ENCODE peak calls at places on chromosomes 1 and 21, in seven cellular contexts. One of them, this sample, is unnamed.

GRCh38 chr21:28971171-28971570 is 21.5 kb downstream of the LTN1 start:
- DNase-seq in stimulated activated CD4-positive, alpha-beta T cell treated with anti-CD3 and anti-CD28 coated beads, Interleukin-2, amount 100 ng/mL, for 24 hours: no peak
- DNase-seq in HCEC 1CT: no peak
- DNase-seq in activated T-helper 2 cell treated with anti-CD3 and anti-CD28 coated beads, Interferon-gamma antibody, Interleukin-2, Interleukin-4, amounts not matched to agents 10 μg/mL and 5 μg/mL and 100 μg/mL, durations not matched to agents 14 hours and 24 hours and 36 hours: no peak
- DNase-seq in activated CD4-positive, alpha-beta T cell treated with anti-CD3 and anti-CD28 coated beads for 24 hours: no peak
- DNase-seq in NCI-H524: no peak
- DNase-seq in AG20443: peak; percentile 26
- DNase-seq in this sample: no peak

GRCh38 chr1:204443260-204443619 is 31.6 kb upstream of the PPP1R15B start:
- DNase-seq in stimulated activated CD4-positive, alpha-beta T cell treated with anti-CD3 and anti-CD28 coated beads, Interleukin-2, amount 100 ng/mL, for 24 hours: no peak
- DNase-seq in HCEC 1CT: no peak
- DNase-seq in activated T-helper 2 cell treated with anti-CD3 and anti-CD28 coated beads, Interferon-gamma antibody, Interleukin-2, Interleukin-4, amounts not matched to agents 10 μg/mL and 5 μg/mL and 100 μg/mL, durations not matched to agents 14 hours and 24 hours and 36 hours: no peak
- DNase-seq in activated CD4-positive, alpha-beta T cell treated with anti-CD3 and anti-CD28 coated beads for 24 hours: no peak
- DNase-seq in NCI-H524: peak; percentile 21
- DNase-seq in AG20443: no peak
- DNase-seq in this sample: no peak

GRCh38 chr1:89942825-89943658 is 51.9 kb upstream of the ZNF326 start:
- DNase-seq in stimulated activated CD4-positive, alpha-beta T cell treated with anti-CD3 and anti-CD28 coated beads, Interleukin-2, amount 100 ng/mL, for 24 hours: no peak
- DNase-seq in HCEC 1CT: peak; percentile 47
- DNase-seq in activated T-helper 2 cell treated with anti-CD3 and anti-CD28 coated beads, Interferon-gamma antibody, Interleukin-2, Interleukin-4, amounts not matched to agents 10 μg/mL and 5 μg/mL and 100 μg/mL, durations not matched to agents 14 hours and 24 hours and 36 hours: no peak
- DNase-seq in activated CD4-positive, alpha-beta T cell treated with anti-CD3 and anti-CD28 coated beads for 24 hours: no peak
- DNase-seq in NCI-H524: no peak
- DNase-seq in AG20443: peak; percentile 24
- DNase-seq in this sample: no peak

GRCh38 chr1:182235952-182236650 is 155.5 kb downstream of the GLUL start:
- DNase-seq in stimulated activated CD4-positive, alpha-beta T cell treated with anti-CD3 and anti-CD28 coated beads, Interleukin-2, amount 100 ng/mL, for 24 hours: no peak
- DNase-seq in HCEC 1CT: peak; percentile 33
- DNase-seq in activated T-helper 2 cell treated with anti-CD3 and anti-CD28 coated beads, Interferon-gamma antibody, Interleukin-2, Interleukin-4, amounts not matched to agents 10 μg/mL and 5 μg/mL and 100 μg/mL, durations not matched to agents 14 hours and 24 hours and 36 hours: no peak
- DNase-seq in activated CD4-positive, alpha-beta T cell treated with anti-CD3 and anti-CD28 coated beads for 24 hours: no peak
- DNase-seq in NCI-H524: no peak
- DNase-seq in AG20443: peak; percentile 71
- DNase-seq in this sample: no peak

GRCh38 chr1:167332503-167332902 is 111.8 kb downstream of the POU2F1 start:
- DNase-seq in stimulated activated CD4-positive, alpha-beta T cell treated with anti-CD3 and anti-CD28 coated beads, Interleukin-2, amount 100 ng/mL, for 24 hours: no peak
- DNase-seq in HCEC 1CT: peak; percentile 47
- DNase-seq in activated T-helper 2 cell treated with anti-CD3 and anti-CD28 coated beads, Interferon-gamma antibody, Interleukin-2, Interleukin-4, amounts not matched to agents 10 μg/mL and 5 μg/mL and 100 μg/mL, durations not matched to agents 14 hours and 24 hours and 36 hours: no peak
- DNase-seq in activated CD4-positive, alpha-beta T cell treated with anti-CD3 and anti-CD28 coated beads for 24 hours: no peak
- DNase-seq in NCI-H524: no peak
- DNase-seq in AG20443: peak; percentile 6
- DNase-seq in this sample: no peak

GRCh38 chr1:25989860-25990650 is 7.8 kb downstream of the PAFAH2 start:
- DNase-seq in stimulated activated CD4-positive, alpha-beta T cell treated with anti-CD3 and anti-CD28 coated beads, Interleukin-2, amount 100 ng/mL, for 24 hours: no peak
- DNase-seq in HCEC 1CT: no peak
- DNase-seq in activated T-helper 2 cell treated with anti-CD3 and anti-CD28 coated beads, Interferon-gamma antibody, Interleukin-2, Interleukin-4, amounts not matched to agents 10 μg/mL and 5 μg/mL and 100 μg/mL, durations not matched to agents 14 hours and 24 hours and 36 hours: no peak
- DNase-seq in activated CD4-positive, alpha-beta T cell treated with anti-CD3 and anti-CD28 coated beads for 24 hours: no peak
- DNase-seq in NCI-H524: peak; percentile 15
- DNase-seq in AG20443: no peak
- DNase-seq in this sample: peak; percentile 41

GRCh38 chr1:89546082-89546889 is 21.7 kb downstream of the LRRC8B start:
- DNase-seq in stimulated activated CD4-positive, alpha-beta T cell treated with anti-CD3 and anti-CD28 coated beads, Interleukin-2, amount 100 ng/mL, for 24 hours: no peak
- DNase-seq in HCEC 1CT: peak; percentile 69
- DNase-seq in activated T-helper 2 cell treated with anti-CD3 and anti-CD28 coated beads, Interferon-gamma antibody, Interleukin-2, Interleukin-4, amounts not matched to agents 10 μg/mL and 5 μg/mL and 100 μg/mL, durations not matched to agents 14 hours and 24 hours and 36 hours: no peak
- DNase-seq in activated CD4-positive, alpha-beta T cell treated with anti-CD3 and anti-CD28 coated beads for 24 hours: no peak
- DNase-seq in NCI-H524: peak; percentile 27
- DNase-seq in AG20443: peak; percentile 17
- DNase-seq in this sample: no peak

GRCh38 chr1:233182587-233182986 is 112.9 kb downstream of the PCNX2 start:
- DNase-seq in stimulated activated CD4-positive, alpha-beta T cell treated with anti-CD3 and anti-CD28 coated beads, Interleukin-2, amount 100 ng/mL, for 24 hours: no peak
- DNase-seq in HCEC 1CT: no peak
- DNase-seq in activated T-helper 2 cell treated with anti-CD3 and anti-CD28 coated beads, Interferon-gamma antibody, Interleukin-2, Interleukin-4, amounts not matched to agents 10 μg/mL and 5 μg/mL and 100 μg/mL, durations not matched to agents 14 hours and 24 hours and 36 hours: no peak
- DNase-seq in activated CD4-positive, alpha-beta T cell treated with anti-CD3 and anti-CD28 coated beads for 24 hours: no peak
- DNase-seq in NCI-H524: no peak
- DNase-seq in AG20443: no peak
- DNase-seq in this sample: no peak

GRCh38 chr1:172778461-172779455 is 119.9 kb downstream of the FASLG start:
- DNase-seq in stimulated activated CD4-positive, alpha-beta T cell treated with anti-CD3 and anti-CD28 coated beads, Interleukin-2, amount 100 ng/mL, for 24 hours: no peak
- DNase-seq in HCEC 1CT: peak; percentile 25
- DNase-seq in activated T-helper 2 cell treated with anti-CD3 and anti-CD28 coated beads, Interferon-gamma antibody, Interleukin-2, Interleukin-4, amounts not matched to agents 10 μg/mL and 5 μg/mL and 100 μg/mL, durations not matched to agents 14 hours and 24 hours and 36 hours: no peak
- DNase-seq in activated CD4-positive, alpha-beta T cell treated with anti-CD3 and anti-CD28 coated beads for 24 hours: no peak
- DNase-seq in NCI-H524: no peak
- DNase-seq in AG20443: no peak
- DNase-seq in this sample: no peak

GRCh38 chr21:45974073-45975016 is 7.2 kb upstream of the COL6A1 start:
- DNase-seq in stimulated activated CD4-positive, alpha-beta T cell treated with anti-CD3 and anti-CD28 coated beads, Interleukin-2, amount 100 ng/mL, for 24 hours: peak; percentile 39
- DNase-seq in HCEC 1CT: peak; percentile 57
- DNase-seq in activated T-helper 2 cell treated with anti-CD3 and anti-CD28 coated beads, Interferon-gamma antibody, Interleukin-2, Interleukin-4, amounts not matched to agents 10 μg/mL and 5 μg/mL and 100 μg/mL, durations not matched to agents 14 hours and 24 hours and 36 hours: no peak
- DNase-seq in activated CD4-positive, alpha-beta T cell treated with anti-CD3 and anti-CD28 coated beads for 24 hours: no peak
- DNase-seq in NCI-H524: peak; percentile 54
- DNase-seq in AG20443: peak; percentile 68
- DNase-seq in this sample: peak; percentile 62

GRCh38 chr1:109075531-109076490 is at the start of gene TAF13:
- DNase-seq in stimulated activated CD4-positive, alpha-beta T cell treated with anti-CD3 and anti-CD28 coated beads, Interleukin-2, amount 100 ng/mL, for 24 hours: peak; percentile 87
- DNase-seq in HCEC 1CT: peak; percentile 95
- DNase-seq in activated T-helper 2 cell treated with anti-CD3 and anti-CD28 coated beads, Interferon-gamma antibody, Interleukin-2, Interleukin-4, amounts not matched to agents 10 μg/mL and 5 μg/mL and 100 μg/mL, durations not matched to agents 14 hours and 24 hours and 36 hours: peak; percentile 83
- DNase-seq in activated CD4-positive, alpha-beta T cell treated with anti-CD3 and anti-CD28 coated beads for 24 hours: peak; percentile 78
- DNase-seq in NCI-H524: peak; percentile 92
- DNase-seq in AG20443: peak; percentile 97
- DNase-seq in this sample: peak; percentile 96

GRCh38 chr1:31181515-31182343 is 58.0 kb downstream of the NKAIN1 start:
- DNase-seq in stimulated activated CD4-positive, alpha-beta T cell treated with anti-CD3 and anti-CD28 coated beads, Interleukin-2, amount 100 ng/mL, for 24 hours: peak; percentile 46
- DNase-seq in HCEC 1CT: peak; percentile 41
- DNase-seq in activated T-helper 2 cell treated with anti-CD3 and anti-CD28 coated beads, Interferon-gamma antibody, Interleukin-2, Interleukin-4, amounts not matched to agents 10 μg/mL and 5 μg/mL and 100 μg/mL, durations not matched to agents 14 hours and 24 hours and 36 hours: peak; percentile 41
- DNase-seq in activated CD4-positive, alpha-beta T cell treated with anti-CD3 and anti-CD28 coated beads for 24 hours: peak; percentile 45
- DNase-seq in NCI-H524: peak; percentile 27
- DNase-seq in AG20443: peak; percentile 81
- DNase-seq in this sample: peak; percentile 72

GRCh38 chr1:45522324-45523104 is 830 bp upstream of the PRDX1 start:
- DNase-seq in stimulated activated CD4-positive, alpha-beta T cell treated with anti-CD3 and anti-CD28 coated beads, Interleukin-2, amount 100 ng/mL, for 24 hours: no peak
- DNase-seq in HCEC 1CT: peak; percentile 64
- DNase-seq in activated T-helper 2 cell treated with anti-CD3 and anti-CD28 coated beads, Interferon-gamma antibody, Interleukin-2, Interleukin-4, amounts not matched to agents 10 μg/mL and 5 μg/mL and 100 μg/mL, durations not matched to agents 14 hours and 24 hours and 36 hours: no peak
- DNase-seq in activated CD4-positive, alpha-beta T cell treated with anti-CD3 and anti-CD28 coated beads for 24 hours: no peak
- DNase-seq in NCI-H524: no peak
- DNase-seq in AG20443: peak; percentile 39
- DNase-seq in this sample: no peak

GRCh38 chr1:59730759-59731478 is 83.8 kb upstream of the HOOK1 start:
- DNase-seq in stimulated activated CD4-positive, alpha-beta T cell treated with anti-CD3 and anti-CD28 coated beads, Interleukin-2, amount 100 ng/mL, for 24 hours: no peak
- DNase-seq in HCEC 1CT: peak; percentile 96
- DNase-seq in activated T-helper 2 cell treated with anti-CD3 and anti-CD28 coated beads, Interferon-gamma antibody, Interleukin-2, Interleukin-4, amounts not matched to agents 10 μg/mL and 5 μg/mL and 100 μg/mL, durations not matched to agents 14 hours and 24 hours and 36 hours: no peak
- DNase-seq in activated CD4-positive, alpha-beta T cell treated with anti-CD3 and anti-CD28 coated beads for 24 hours: no peak
- DNase-seq in NCI-H524: peak; percentile 84
- DNase-seq in AG20443: peak; percentile 82
- DNase-seq in this sample: no peak

GRCh38 chr1:35120458-35121133 is 41.4 kb downstream of the ZMYM1 start:
- DNase-seq in stimulated activated CD4-positive, alpha-beta T cell treated with anti-CD3 and anti-CD28 coated beads, Interleukin-2, amount 100 ng/mL, for 24 hours: no peak
- DNase-seq in HCEC 1CT: no peak
- DNase-seq in activated T-helper 2 cell treated with anti-CD3 and anti-CD28 coated beads, Interferon-gamma antibody, Interleukin-2, Interleukin-4, amounts not matched to agents 10 μg/mL and 5 μg/mL and 100 μg/mL, durations not matched to agents 14 hours and 24 hours and 36 hours: no peak
- DNase-seq in activated CD4-positive, alpha-beta T cell treated with anti-CD3 and anti-CD28 coated beads for 24 hours: no peak
- DNase-seq in NCI-H524: no peak
- DNase-seq in AG20443: peak; percentile 64
- DNase-seq in this sample: peak; percentile 63

GRCh38 chr1:3910769-3911520 is 10.9 kb upstream of the C1orf174 start:
- DNase-seq in stimulated activated CD4-positive, alpha-beta T cell treated with anti-CD3 and anti-CD28 coated beads, Interleukin-2, amount 100 ng/mL, for 24 hours: peak; percentile 84
- DNase-seq in HCEC 1CT: no peak
- DNase-seq in activated T-helper 2 cell treated with anti-CD3 and anti-CD28 coated beads, Interferon-gamma antibody, Interleukin-2, Interleukin-4, amounts not matched to agents 10 μg/mL and 5 μg/mL and 100 μg/mL, durations not matched to agents 14 hours and 24 hours and 36 hours: peak; percentile 61
- DNase-seq in activated CD4-positive, alpha-beta T cell treated with anti-CD3 and anti-CD28 coated beads for 24 hours: peak; percentile 76
- DNase-seq in NCI-H524: peak; percentile 83
- DNase-seq in AG20443: peak; percentile 74
- DNase-seq in this sample: peak; percentile 91

GRCh38 chr21:32611471-32611997 is 643 bp downstream of the CFAP298 start:
- DNase-seq in stimulated activated CD4-positive, alpha-beta T cell treated with anti-CD3 and anti-CD28 coated beads, Interleukin-2, amount 100 ng/mL, for 24 hours: peak; percentile 38
- DNase-seq in HCEC 1CT: peak; percentile 21
- DNase-seq in activated T-helper 2 cell treated with anti-CD3 and anti-CD28 coated beads, Interferon-gamma antibody, Interleukin-2, Interleukin-4, amounts not matched to agents 10 μg/mL and 5 μg/mL and 100 μg/mL, durations not matched to agents 14 hours and 24 hours and 36 hours: peak; percentile 24
- DNase-seq in activated CD4-positive, alpha-beta T cell treated with anti-CD3 and anti-CD28 coated beads for 24 hours: peak; percentile 28
- DNase-seq in NCI-H524: peak; percentile 36
- DNase-seq in AG20443: peak; percentile 69
- DNase-seq in this sample: peak; percentile 76

GRCh38 chr1:213409971-213410370 is 358.9 kb downstream of the RPS6KC1 start:
- DNase-seq in stimulated activated CD4-positive, alpha-beta T cell treated with anti-CD3 and anti-CD28 coated beads, Interleukin-2, amount 100 ng/mL, for 24 hours: no peak
- DNase-seq in HCEC 1CT: no peak
- DNase-seq in activated T-helper 2 cell treated with anti-CD3 and anti-CD28 coated beads, Interferon-gamma antibody, Interleukin-2, Interleukin-4, amounts not matched to agents 10 μg/mL and 5 μg/mL and 100 μg/mL, durations not matched to agents 14 hours and 24 hours and 36 hours: no peak
- DNase-seq in activated CD4-positive, alpha-beta T cell treated with anti-CD3 and anti-CD28 coated beads for 24 hours: no peak
- DNase-seq in NCI-H524: no peak
- DNase-seq in AG20443: no peak
- DNase-seq in this sample: no peak

GRCh38 chr1:111366256-111366655 is 61.3 kb downstream of the OVGP1 start:
- DNase-seq in stimulated activated CD4-positive, alpha-beta T cell treated with anti-CD3 and anti-CD28 coated beads, Interleukin-2, amount 100 ng/mL, for 24 hours: no peak
- DNase-seq in HCEC 1CT: no peak
- DNase-seq in activated T-helper 2 cell treated with anti-CD3 and anti-CD28 coated beads, Interferon-gamma antibody, Interleukin-2, Interleukin-4, amounts not matched to agents 10 μg/mL and 5 μg/mL and 100 μg/mL, durations not matched to agents 14 hours and 24 hours and 36 hours: no peak
- DNase-seq in activated CD4-positive, alpha-beta T cell treated with anti-CD3 and anti-CD28 coated beads for 24 hours: no peak
- DNase-seq in NCI-H524: no peak
- DNase-seq in AG20443: no peak
- DNase-seq in this sample: no peak

GRCh38 chr1:223611939-223612338 is 53.6 kb downstream of the CAPN8 start:
- DNase-seq in stimulated activated CD4-positive, alpha-beta T cell treated with anti-CD3 and anti-CD28 coated beads, Interleukin-2, amount 100 ng/mL, for 24 hours: no peak
- DNase-seq in HCEC 1CT: no peak
- DNase-seq in activated T-helper 2 cell treated with anti-CD3 and anti-CD28 coated beads, Interferon-gamma antibody, Interleukin-2, Interleukin-4, amounts not matched to agents 10 μg/mL and 5 μg/mL and 100 μg/mL, durations not matched to agents 14 hours and 24 hours and 36 hours: no peak
- DNase-seq in activated CD4-positive, alpha-beta T cell treated with anti-CD3 and anti-CD28 coated beads for 24 hours: no peak
- DNase-seq in NCI-H524: no peak
- DNase-seq in AG20443: no peak
- DNase-seq in this sample: no peak

GRCh38 chr1:71788113-71788512 is 494.2 kb downstream of the NEGR1 start:
- DNase-seq in stimulated activated CD4-positive, alpha-beta T cell treated with anti-CD3 and anti-CD28 coated beads, Interleukin-2, amount 100 ng/mL, for 24 hours: no peak
- DNase-seq in HCEC 1CT: no peak
- DNase-seq in activated T-helper 2 cell treated with anti-CD3 and anti-CD28 coated beads, Interferon-gamma antibody, Interleukin-2, Interleukin-4, amounts not matched to agents 10 μg/mL and 5 μg/mL and 100 μg/mL, durations not matched to agents 14 hours and 24 hours and 36 hours: no peak
- DNase-seq in activated CD4-positive, alpha-beta T cell treated with anti-CD3 and anti-CD28 coated beads for 24 hours: no peak
- DNase-seq in NCI-H524: no peak
- DNase-seq in AG20443: no peak
- DNase-seq in this sample: no peak

GRCh38 chr1:230891413-230891812 is 23.1 kb upstream of the C1orf198 start:
- DNase-seq in stimulated activated CD4-positive, alpha-beta T cell treated with anti-CD3 and anti-CD28 coated beads, Interleukin-2, amount 100 ng/mL, for 24 hours: no peak
- DNase-seq in HCEC 1CT: no peak
- DNase-seq in activated T-helper 2 cell treated with anti-CD3 and anti-CD28 coated beads, Interferon-gamma antibody, Interleukin-2, Interleukin-4, amounts not matched to agents 10 μg/mL and 5 μg/mL and 100 μg/mL, durations not matched to agents 14 hours and 24 hours and 36 hours: no peak
- DNase-seq in activated CD4-positive, alpha-beta T cell treated with anti-CD3 and anti-CD28 coated beads for 24 hours: no peak
- DNase-seq in NCI-H524: no peak
- DNase-seq in AG20443: peak; percentile 67
- DNase-seq in this sample: no peak

GRCh38 chr1:50774759-50775351 is 185.2 kb downstream of the FAF1 start:
- DNase-seq in stimulated activated CD4-positive, alpha-beta T cell treated with anti-CD3 and anti-CD28 coated beads, Interleukin-2, amount 100 ng/mL, for 24 hours: no peak
- DNase-seq in HCEC 1CT: peak; percentile 55
- DNase-seq in activated T-helper 2 cell treated with anti-CD3 and anti-CD28 coated beads, Interferon-gamma antibody, Interleukin-2, Interleukin-4, amounts not matched to agents 10 μg/mL and 5 μg/mL and 100 μg/mL, durations not matched to agents 14 hours and 24 hours and 36 hours: no peak
- DNase-seq in activated CD4-positive, alpha-beta T cell treated with anti-CD3 and anti-CD28 coated beads for 24 hours: no peak
- DNase-seq in NCI-H524: peak; percentile 70
- DNase-seq in AG20443: peak; percentile 43
- DNase-seq in this sample: no peak

GRCh38 chr1:5913876-5914275 is 78.3 kb downstream of the NPHP4 start:
- DNase-seq in stimulated activated CD4-positive, alpha-beta T cell treated with anti-CD3 and anti-CD28 coated beads, Interleukin-2, amount 100 ng/mL, for 24 hours: no peak
- DNase-seq in HCEC 1CT: no peak
- DNase-seq in activated T-helper 2 cell treated with anti-CD3 and anti-CD28 coated beads, Interferon-gamma antibody, Interleukin-2, Interleukin-4, amounts not matched to agents 10 μg/mL and 5 μg/mL and 100 μg/mL, durations not matched to agents 14 hours and 24 hours and 36 hours: no peak
- DNase-seq in activated CD4-positive, alpha-beta T cell treated with anti-CD3 and anti-CD28 coated beads for 24 hours: no peak
- DNase-seq in NCI-H524: no peak
- DNase-seq in AG20443: no peak
- DNase-seq in this sample: no peak

GRCh38 chr1:42214447-42214871 is 49.9 kb upstream of the GUCA2A start:
- DNase-seq in stimulated activated CD4-positive, alpha-beta T cell treated with anti-CD3 and anti-CD28 coated beads, Interleukin-2, amount 100 ng/mL, for 24 hours: no peak
- DNase-seq in HCEC 1CT: peak; percentile 68
- DNase-seq in activated T-helper 2 cell treated with anti-CD3 and anti-CD28 coated beads, Interferon-gamma antibody, Interleukin-2, Interleukin-4, amounts not matched to agents 10 μg/mL and 5 μg/mL and 100 μg/mL, durations not matched to agents 14 hours and 24 hours and 36 hours: no peak
- DNase-seq in activated CD4-positive, alpha-beta T cell treated with anti-CD3 and anti-CD28 coated beads for 24 hours: no peak
- DNase-seq in NCI-H524: no peak
- DNase-seq in AG20443: peak; percentile 52
- DNase-seq in this sample: no peak

GRCh38 chr1:35568975-35569395 is 4.1 kb upstream of the TFAP2E start:
- DNase-seq in stimulated activated CD4-positive, alpha-beta T cell treated with anti-CD3 and anti-CD28 coated beads, Interleukin-2, amount 100 ng/mL, for 24 hours: peak; percentile 70
- DNase-seq in HCEC 1CT: peak; percentile 45
- DNase-seq in activated T-helper 2 cell treated with anti-CD3 and anti-CD28 coated beads, Interferon-gamma antibody, Interleukin-2, Interleukin-4, amounts not matched to agents 10 μg/mL and 5 μg/mL and 100 μg/mL, durations not matched to agents 14 hours and 24 hours and 36 hours: peak; percentile 50
- DNase-seq in activated CD4-positive, alpha-beta T cell treated with anti-CD3 and anti-CD28 coated beads for 24 hours: no peak
- DNase-seq in NCI-H524: peak; percentile 69
- DNase-seq in AG20443: peak; percentile 87
- DNase-seq in this sample: peak; percentile 86

GRCh38 chr1:22291926-22292788 is 149.3 kb upstream of the WNT4 start:
- DNase-seq in stimulated activated CD4-positive, alpha-beta T cell treated with anti-CD3 and anti-CD28 coated beads, Interleukin-2, amount 100 ng/mL, for 24 hours: no peak
- DNase-seq in HCEC 1CT: no peak
- DNase-seq in activated T-helper 2 cell treated with anti-CD3 and anti-CD28 coated beads, Interferon-gamma antibody, Interleukin-2, Interleukin-4, amounts not matched to agents 10 μg/mL and 5 μg/mL and 100 μg/mL, durations not matched to agents 14 hours and 24 hours and 36 hours: no peak
- DNase-seq in activated CD4-positive, alpha-beta T cell treated with anti-CD3 and anti-CD28 coated beads for 24 hours: no peak
- DNase-seq in NCI-H524: no peak
- DNase-seq in AG20443: peak; percentile 2
- DNase-seq in this sample: no peak

GRCh38 chr1:12600335-12600734 is 17.7 kb downstream of the DHRS3 start:
- DNase-seq in stimulated activated CD4-positive, alpha-beta T cell treated with anti-CD3 and anti-CD28 coated beads, Interleukin-2, amount 100 ng/mL, for 24 hours: no peak
- DNase-seq in HCEC 1CT: no peak
- DNase-seq in activated T-helper 2 cell treated with anti-CD3 and anti-CD28 coated beads, Interferon-gamma antibody, Interleukin-2, Interleukin-4, amounts not matched to agents 10 μg/mL and 5 μg/mL and 100 μg/mL, durations not matched to agents 14 hours and 24 hours and 36 hours: no peak
- DNase-seq in activated CD4-positive, alpha-beta T cell treated with anti-CD3 and anti-CD28 coated beads for 24 hours: no peak
- DNase-seq in NCI-H524: no peak
- DNase-seq in AG20443: no peak
- DNase-seq in this sample: no peak

GRCh38 chr21:29218749-29219148 is 80.0 kb upstream of the BACH1 start:
- DNase-seq in stimulated activated CD4-positive, alpha-beta T cell treated with anti-CD3 and anti-CD28 coated beads, Interleukin-2, amount 100 ng/mL, for 24 hours: no peak
- DNase-seq in HCEC 1CT: no peak
- DNase-seq in activated T-helper 2 cell treated with anti-CD3 and anti-CD28 coated beads, Interferon-gamma antibody, Interleukin-2, Interleukin-4, amounts not matched to agents 10 μg/mL and 5 μg/mL and 100 μg/mL, durations not matched to agents 14 hours and 24 hours and 36 hours: no peak
- DNase-seq in activated CD4-positive, alpha-beta T cell treated with anti-CD3 and anti-CD28 coated beads for 24 hours: no peak
- DNase-seq in NCI-H524: no peak
- DNase-seq in AG20443: no peak
- DNase-seq in this sample: no peak

This sample was measured in activated effector memory CD4-positive, alpha-beta T cell treated with anti-CD3 and anti-CD28 coated beads, Interleukin-2, amount 50 U/mL, for 16 hours.